ENCODE peak calls at places on chromosomes 7 and 10, in seven cellular contexts. F, O, J, I, Q, D and M are unnamed samples.

GRCh38 chr10:117698809-117699208 is 156.3 kb downstream of the EMX2 start:
- DNase-seq in Q (no peak), I (no peak), D (no peak), O (no peak), J (no peak), F (no peak), M (no peak)

GRCh38 chr10:4656576-4657194 is 169.3 kb upstream of the AKR1E2 start:
- DNase-seq in F (no peak), J (peak; percentile 72), O (no peak), I (peak; percentile 57), Q (peak; percentile 30), D (peak; percentile 5), M (no peak)

GRCh38 chr7:137329411-137329810 is 14.1 kb downstream of the PTN start:
- DNase-seq in Q (no peak), F (no peak), D (no peak), O (no peak), I (no peak), J (no peak), M (no peak)

GRCh38 chr10:130254168-130255061 is 118.2 kb downstream of the GLRX3 start:
- DNase-seq in Q (no peak), O (no peak), I (no peak), F (no peak), D (no peak), J (no peak), M (no peak)

GRCh38 chr7:90236890-90237289 is 8.1 kb upstream of the CFAP69 start:
- DNase-seq in O (no peak), J (no peak), D (no peak), I (no peak), F (no peak), Q (no peak), M (no peak)

GRCh38 chr7:14769261-14769660 is 133.3 kb downstream of the DGKB start:
- DNase-seq in Q (no peak), I (no peak), F (no peak), D (no peak), J (no peak), O (no peak), M (no peak)

GRCh38 chr10:112330607-112331160 is 43.2 kb upstream of the ACSL5 start:
- DNase-seq in D (no peak), I (no peak), O (no peak), Q (no peak), J (no peak), F (no peak), M (no peak)

GRCh38 chr10:118873080-118873737 is 118.4 kb upstream of the CACUL1 start:
- DNase-seq in O (no peak), I (no peak), J (no peak), D (no peak), Q (no peak), F (no peak), M (no peak)

GRCh38 chr10:58647770-58648169 is 135.1 kb downstream of the BICC1 start:
- DNase-seq in Q (no peak), I (no peak), O (no peak), F (no peak), D (no peak), J (no peak), M (no peak)

GRCh38 chr7:88759216-88759955 is at the start of gene ZNF804B:
- DNase-seq in Q (no peak), O (peak; percentile 7), D (peak; percentile 2), F (no peak), J (peak; percentile 5), I (peak; percentile 78), M (no peak)

GRCh38 chr10:127907411-127908105 is 655 bp downstream of the PTPRE start:
- DNase-seq in D (peak; percentile 30), O (no peak), Q (no peak), J (peak; percentile 44), F (no peak), I (peak; percentile 47), M (no peak)

GRCh38 chr7:23343806-23344500 is 44.8 kb downstream of the MALSU1 start:
- DNase-seq in F (no peak), Q (no peak), D (no peak), I (no peak), J (no peak), O (no peak), M (no peak)

GRCh38 chr10:98267894-98268693 is at the start of gene LOXL4:
- DNase-seq in O (no peak), Q (no peak), J (no peak), F (peak; percentile 53), D (no peak), I (peak; percentile 53), M (no peak)

GRCh38 chr7:22184549-22185199 is 172.3 kb downstream of the RAPGEF5 start:
- DNase-seq in O (no peak), D (no peak), Q (no peak), J (no peak), I (no peak), F (no peak), M (peak; percentile 61)

GRCh38 chr7:36823353-36823752 is 99.1 kb upstream of the AOAH start:
- DNase-seq in I (no peak), J (no peak), O (no peak), F (no peak), D (no peak), Q (no peak), M (no peak)

GRCh38 chr7:40595832-40596231 is 461.0 kb downstream of the SUGCT start:
- DNase-seq in D (no peak), Q (no peak), F (no peak), I (no peak), O (no peak), J (no peak), M (no peak)

GRCh38 chr7:33185786-33186185 is 56.4 kb downstream of the BBS9 start:
- DNase-seq in F (peak; percentile 16), J (no peak), O (no peak), Q (no peak), I (peak; percentile 14), D (no peak), M (no peak)

GRCh38 chr10:129694633-129695356 is 227.8 kb downstream of the MGMT start:
- DNase-seq in I (no peak), J (no peak), D (no peak), O (no peak), F (no peak), Q (no peak), M (no peak)

GRCh38 chr7:150417239-150417638 is 33.2 kb upstream of the GIMAP8 start:
- DNase-seq in Q (no peak), I (no peak), D (no peak), F (no peak), J (no peak), O (no peak), M (no peak)

GRCh38 chr10:17847586-17848296 is 38.6 kb downstream of the MRC1 start:
- DNase-seq in I (no peak), O (no peak), Q (no peak), D (no peak), F (no peak), J (no peak), M (no peak)

GRCh38 chr7:142176901-142177300 is 65.4 kb downstream of the MGAM2 start:
- DNase-seq in D (no peak), O (no peak), Q (no peak), J (no peak), I (no peak), F (no peak), M (no peak)

GRCh38 chr7:37284805-37285211 is 163.9 kb downstream of the ELMO1 start:
- DNase-seq in O (peak; percentile 15), Q (peak; percentile 13), F (peak; percentile 22), I (peak; percentile 63), J (peak; percentile 62), D (peak; percentile 50), M (peak; percentile 23)

GRCh38 chr10:131249957-131250347 is 61.6 kb downstream of the TCERG1L start:
- DNase-seq in O (no peak), D (no peak), I (no peak), Q (no peak), F (no peak), J (no peak), M (no peak)

GRCh38 chr10:69669408-69669807 is 39.4 kb downstream of the FAM241B start:
- DNase-seq in O (no peak), I (no peak), J (no peak), D (no peak), F (no peak), Q (no peak), M (no peak)

GRCh38 chr10:7410800-7411670 is at the start of gene SFMBT2:
- DNase-seq in J (peak; percentile 59), Q (peak; percentile 56), I (peak; percentile 76), O (peak; percentile 81), F (peak; percentile 68), D (peak; percentile 53), M (no peak)

GRCh38 chr7:23191022-23191421 is 9.2 kb downstream of the NUP42 start:
- DNase-seq in I (no peak), F (no peak), Q (no peak), O (no peak), D (no peak), J (no peak), M (no peak)

GRCh38 chr10:128324058-128324457 is 197.8 kb upstream of the MKI67 start:
- DNase-seq in I (peak; percentile 53), Q (no peak), O (no peak), D (peak; percentile 3), F (no peak), J (peak; percentile 9), M (peak; percentile 68)

GRCh38 chr10:12250181-12250580 is 54.2 kb downstream of the CDC123 start:
- DNase-seq in Q (no peak), D (no peak), O (no peak), F (no peak), I (no peak), J (no peak), M (no peak)

GRCh38 chr7:44489955-44490350 is 505 bp downstream of the NUDCD3 start:
- DNase-seq in I (no peak), D (no peak), J (peak; percentile 49), O (no peak), Q (peak; percentile 13), F (no peak), M (no peak)